ENCODE peak calls at places on chromosomes 13 and 19, in six cellular contexts. U is GM12892, A is erythroblast, S is globus pallidus, Y is ureter, M is NAMALWA. F is an unnamed sample.
A peak's percentile ranks its signal among the peaks of the same experiment; 100 is the strongest.

GRCh38 chr19:48897181-48897580 is 1.4 kb downstream of the TULP2 start:
- DNase-seq in Y (no peak), S (no peak), U (no peak), M (no peak), A (no peak), F (no peak)

GRCh38 chr19:10001899-10002298 is 8.4 kb downstream of the COL5A3 start:
- DNase-seq in A (no peak), M (no peak), Y (no peak), U (no peak), S (no peak), F (no peak)

GRCh38 chr19:39141929-39142328 is 16.3 kb downstream of the PAK4 start:
- DNase-seq in U (no peak), S (no peak), M (no peak), Y (no peak), A (no peak), F (no peak)

GRCh38 chr19:34678421-34678820 is 943 bp downstream of the ZNF302 start:
- DNase-seq in S (no peak), Y (no peak), M (no peak), A (no peak), U (no peak), F (no peak)

GRCh38 chr13:30985637-30986205 is 53.3 kb downstream of the TEX26 start:
- DNase-seq in U (no peak), Y (no peak), S (no peak), M (no peak), A (no peak), F (no peak)

GRCh38 chr19:47229674-47230121 is 1.3 kb downstream of the BBC3 start:
- DNase-seq in A (peak; percentile 81), S (no peak), Y (no peak), M (peak; percentile 80), U (no peak), F (peak; percentile 61)

GRCh38 chr13:39186205-39186880 is 148.1 kb downstream of the NHLRC3 start:
- DNase-seq in S (no peak), M (no peak), A (no peak), U (no peak), Y (no peak), F (no peak)

GRCh38 chr13:85166891-85167290 is 632.3 kb downstream of the SLITRK6 start:
- DNase-seq in A (no peak), Y (no peak), M (no peak), U (no peak), S (no peak), F (no peak)

GRCh38 chr13:32881074-32881791 is 135.0 kb upstream of the KL start:
- DNase-seq in M (no peak), A (no peak), S (no peak), Y (no peak), U (no peak), F (no peak)

GRCh38 chr13:77373541-77373940 is 46.6 kb upstream of the MYCBP2 start:
- DNase-seq in A (no peak), S (no peak), Y (no peak), U (no peak), M (no peak), F (no peak)

GRCh38 chr19:17052439-17052838 is 22.8 kb downstream of the HAUS8 start:
- DNase-seq in U (no peak), A (peak; percentile 19), M (peak; percentile 63), S (no peak), Y (peak; percentile 54), F (peak; percentile 44)

GRCh38 chr13:95494082-95494681 is 58.3 kb upstream of the CLDN10 start:
- DNase-seq in Y (peak; percentile 39), A (peak; percentile 51), S (peak; percentile 27), M (peak; percentile 84), U (peak; percentile 29), F (peak; percentile 29)

GRCh38 chr19:15894359-15894758 is 3.5 kb downstream of the CYP4F2 start:
- DNase-seq in U (no peak), S (no peak), M (no peak), Y (no peak), A (no peak), F (no peak)

GRCh38 chr19:3176715-3177501 is 1.7 kb upstream of the S1PR4 start:
- DNase-seq in A (peak; percentile 64), S (no peak), M (peak; percentile 34), U (no peak), Y (peak; percentile 80), F (no peak)

GRCh38 chr13:114203536-114203935 is 24.5 kb downstream of the CFAP97D2 start:
- DNase-seq in A (no peak), S (no peak), Y (peak; percentile 62), M (no peak), U (no peak), F (no peak)

GRCh38 chr13:78022164-78022877 is 103.7 kb upstream of the EDNRB start:
- DNase-seq in M (peak; percentile 84), U (peak; percentile 17), A (no peak), S (peak; percentile 30), Y (no peak), F (peak; percentile 73)

GRCh38 chr19:27776020-27776419 is 1436.9 kb downstream of the UQCRFS1 start:
- DNase-seq in Y (no peak), S (no peak), U (no peak), M (peak; percentile 63), A (peak; percentile 17), F (peak; percentile 37)

GRCh38 chr19:1884719-1885334 is 469 bp downstream of the ABHD17A start:
- DNase-seq in M (no peak), Y (no peak), A (no peak), U (no peak), S (no peak), F (peak; percentile 28)

GRCh38 chr19:18397242-18398202 is at the start of gene LRRC25:
- DNase-seq in A (no peak), S (no peak), M (peak; percentile 74), U (no peak), Y (no peak), F (peak; percentile 77)

GRCh38 chr19:33532859-33533455 is 11.4 kb upstream of the PEPD start:
- DNase-seq in A (no peak), Y (no peak), U (no peak), M (no peak), S (no peak), F (no peak)

GRCh38 chr13:98285317-98285716 is 108.2 kb upstream of the RNF113B start:
- DNase-seq in U (no peak), M (no peak), S (no peak), A (no peak), Y (no peak), F (no peak)

GRCh38 chr13:73248711-73249580 is 190.1 kb downstream of the KLF5 start:
- DNase-seq in Y (peak; percentile 50), S (no peak), A (no peak), M (no peak), U (no peak), F (no peak)

GRCh38 chr13:84192125-84192524 is 309.9 kb upstream of the SLITRK1 start:
- DNase-seq in U (no peak), S (no peak), A (no peak), Y (no peak), M (no peak), F (no peak)

GRCh38 chr19:48330012-48330681 is 4.8 kb downstream of the EMP3 start:
- DNase-seq in M (peak; percentile 97), S (peak; percentile 94), U (peak; percentile 70), A (peak; percentile 94), Y (peak; percentile 85), F (peak; percentile 96)

GRCh38 chr13:50893211-50893852 is 16.3 kb upstream of the RNASEH2B start:
- DNase-seq in U (no peak), M (peak; percentile 90), S (no peak), A (no peak), Y (no peak), F (peak; percentile 93)

GRCh38 chr19:56837492-56837891 is 3.0 kb downstream of the PEG3 start:
- DNase-seq in A (peak; percentile 36), S (peak; percentile 90), Y (peak; percentile 86), U (no peak), M (no peak), F (no peak)

GRCh38 chr13:52085416-52085815 is 43.5 kb downstream of the NEK5 start:
- DNase-seq in M (no peak), Y (no peak), S (no peak), A (no peak), U (no peak), F (no peak)